ENCODE peak calls at places on chromosomes 12 and 14, in five cellular contexts. One of them, this sample, is unnamed. For H3K4me1, the result is how much of the 10 kb centered on the place peaks cover.

GRCh38 chr12:131281016-131281415 is 327.3 kb downstream of the ADGRD1 start:
- DNase-seq in suprapubic skin: peak
- DNase-seq in left ventricle myocardium inferior: no peak
- DNase-seq in left lung: peak
- DNase-seq in thyroid gland: no peak
- DNase-seq in this sample: no peak

GRCh38 chr14:94062344-94062904 is 18.6 kb downstream of the DDX24 start:
- DNase-seq in suprapubic skin: no peak
- DNase-seq in left ventricle myocardium inferior: no peak
- DNase-seq in left lung: no peak
- DNase-seq in thyroid gland: no peak
- DNase-seq in this sample: no peak

GRCh38 chr12:95674088-95674595 is 116.4 kb downstream of the NTN4 start:
- DNase-seq in suprapubic skin: no peak
- DNase-seq in left ventricle myocardium inferior: no peak
- DNase-seq in left lung: no peak
- DNase-seq in thyroid gland: no peak
- DNase-seq in this sample: no peak

GRCh38 chr12:19800884-19801283 is 361.6 kb downstream of the AEBP2 start:
- DNase-seq in suprapubic skin: no peak
- DNase-seq in left ventricle myocardium inferior: no peak
- DNase-seq in left lung: no peak
- DNase-seq in thyroid gland: no peak
- DNase-seq in this sample: no peak

GRCh38 chr12:93706824-93707223 is 29.6 kb downstream of the CRADD start:
- DNase-seq in suprapubic skin: no peak
- DNase-seq in left ventricle myocardium inferior: no peak
- DNase-seq in left lung: no peak
- DNase-seq in thyroid gland: no peak
- DNase-seq in this sample: no peak

GRCh38 chr14:29710015-29710414 is 217.6 kb downstream of the PRKD1 start:
- DNase-seq in suprapubic skin: no peak
- DNase-seq in left ventricle myocardium inferior: no peak
- DNase-seq in left lung: no peak
- DNase-seq in thyroid gland: no peak
- DNase-seq in this sample: no peak

GRCh38 chr12:49511410-49511809 is 27.4 kb upstream of the KCNH3 start:
- DNase-seq in suprapubic skin: no peak
- DNase-seq in left ventricle myocardium inferior: no peak
- DNase-seq in left lung: no peak
- DNase-seq in thyroid gland: no peak
- DNase-seq in this sample: no peak

GRCh38 chr14:55874785-55875184 is 243.4 kb upstream of the PELI2 start:
- DNase-seq in suprapubic skin: no peak
- DNase-seq in left ventricle myocardium inferior: no peak
- DNase-seq in left lung: no peak
- DNase-seq in thyroid gland: no peak
- DNase-seq in this sample: no peak

GRCh38 chr14:65972891-65973290 is 513.3 kb upstream of the CCDC196 start:
- DNase-seq in suprapubic skin: no peak
- DNase-seq in left ventricle myocardium inferior: no peak
- DNase-seq in left lung: no peak
- DNase-seq in thyroid gland: no peak
- DNase-seq in this sample: no peak

GRCh38 chr12:120814903-120815429 is 89.2 kb downstream of the SPPL3 start:
- DNase-seq in suprapubic skin: no peak
- DNase-seq in left ventricle myocardium inferior: no peak
- DNase-seq in left lung: no peak
- DNase-seq in thyroid gland: no peak
- DNase-seq in this sample: no peak

GRCh38 chr12:47901285-47902093 is 3.3 kb downstream of the VDR start:
- DNase-seq in suprapubic skin: no peak
- DNase-seq in left ventricle myocardium inferior: no peak
- DNase-seq in left lung: no peak
- DNase-seq in thyroid gland: no peak
- DNase-seq in this sample: no peak

GRCh38 chr12:47899466-47899865 is 5.3 kb downstream of the VDR start:
- DNase-seq in suprapubic skin: no peak
- DNase-seq in left ventricle myocardium inferior: no peak
- DNase-seq in left lung: no peak
- DNase-seq in thyroid gland: no peak
- DNase-seq in this sample: no peak

GRCh38 chr12:47900101-47900479 is 4.7 kb downstream of the VDR start:
- DNase-seq in suprapubic skin: no peak
- DNase-seq in left ventricle myocardium inferior: no peak
- DNase-seq in left lung: no peak
- DNase-seq in thyroid gland: no peak
- DNase-seq in this sample: no peak

GRCh38 chr12:47902131-47902639 is 2.6 kb downstream of the VDR start:
- DNase-seq in suprapubic skin: no peak
- DNase-seq in left ventricle myocardium inferior: no peak
- DNase-seq in left lung: no peak
- DNase-seq in thyroid gland: no peak
- DNase-seq in this sample: no peak

DNA sequence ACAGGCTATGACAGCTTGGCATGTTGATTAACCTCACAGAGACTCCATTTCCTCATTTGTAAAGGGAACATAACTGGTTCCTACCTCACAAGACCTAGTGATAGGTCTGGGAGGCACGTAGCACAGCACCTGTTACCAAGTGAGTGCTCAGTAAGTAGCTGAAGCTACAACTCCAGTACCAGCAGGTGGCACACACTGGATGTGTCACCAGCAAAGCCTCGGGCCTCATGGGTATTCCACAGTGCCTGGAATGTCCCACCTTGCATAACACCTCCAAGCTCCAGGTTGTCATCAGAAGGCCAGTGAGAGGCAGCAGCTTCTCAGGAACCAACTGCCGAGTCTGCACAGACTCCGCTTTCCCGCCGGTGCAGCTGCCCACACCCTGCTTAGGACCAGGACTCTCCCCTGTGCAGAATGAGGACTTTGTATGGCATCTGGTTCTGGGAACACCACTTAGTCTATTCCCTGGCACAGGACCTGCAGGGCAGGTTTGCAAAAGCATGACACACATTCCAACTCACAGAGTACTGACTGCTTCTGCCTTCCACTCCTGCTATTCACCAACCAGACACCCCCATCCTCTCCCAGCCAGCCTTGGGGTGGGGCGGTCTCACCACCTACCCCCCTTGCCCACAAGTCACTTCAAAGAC is 4.2 kb downstream of the VDR start:
- DNase-seq in suprapubic skin: no peak
- DNase-seq in left ventricle myocardium inferior: no peak
- DNase-seq in left lung: peak
- DNase-seq in thyroid gland: peak
- DNase-seq in this sample: peak
- TF ChIP-seq CTCF in suprapubic skin: peak
- TF ChIP-seq CTCF in left ventricle myocardium inferior: peak
- TF ChIP-seq CTCF in left lung: no peak
- TF ChIP-seq CTCF in thyroid gland: no peak
- TF ChIP-seq CTCF in this sample: no peak

GRCh38 chr12:8987589-8988205 is 1.6 kb upstream of the KLRG1 start:
- DNase-seq in suprapubic skin: no peak
- DNase-seq in left ventricle myocardium inferior: no peak
- DNase-seq in left lung: no peak
- DNase-seq in thyroid gland: no peak
- DNase-seq in this sample: no peak
- H3K4me1 ChIP-seq in suprapubic skin: under half
- H3K4me1 ChIP-seq in left ventricle myocardium inferior: under half
- H3K4me1 ChIP-seq in left lung: under half
- H3K4me1 ChIP-seq in thyroid gland: under half
- H3K4me1 ChIP-seq in this sample: under half

GRCh38 chr12:122982494-122982850 is 2.0 kb downstream of the ARL6IP4 start:
- DNase-seq in suprapubic skin: peak
- DNase-seq in left ventricle myocardium inferior: no peak
- DNase-seq in left lung: no peak
- DNase-seq in thyroid gland: no peak
- DNase-seq in this sample: no peak
- TF ChIP-seq CTCF in suprapubic skin: no peak
- TF ChIP-seq CTCF in left ventricle myocardium inferior: no peak
- TF ChIP-seq CTCF in left lung: no peak
- TF ChIP-seq CTCF in thyroid gland: no peak
- TF ChIP-seq CTCF in this sample: no peak

GRCh38 chr12:82866227-82866803 is 179.6 kb downstream of the TMTC2 start:
- DNase-seq in suprapubic skin: no peak
- DNase-seq in left ventricle myocardium inferior: no peak
- DNase-seq in left lung: no peak
- DNase-seq in thyroid gland: no peak
- DNase-seq in this sample: no peak

GRCh38 chr12:82870825-82871377 is 184.2 kb downstream of the TMTC2 start:
- DNase-seq in suprapubic skin: no peak
- DNase-seq in left ventricle myocardium inferior: no peak
- DNase-seq in left lung: no peak
- DNase-seq in thyroid gland: no peak
- DNase-seq in this sample: no peak

GRCh38 chr12:82862876-82863649 is 176.4 kb downstream of the TMTC2 start:
- DNase-seq in suprapubic skin: no peak
- DNase-seq in left ventricle myocardium inferior: no peak
- DNase-seq in left lung: no peak
- DNase-seq in thyroid gland: no peak
- DNase-seq in this sample: no peak

GRCh38 chr12:82866946-82867345 is 180.2 kb downstream of the TMTC2 start:
- DNase-seq in suprapubic skin: no peak
- DNase-seq in left ventricle myocardium inferior: no peak
- DNase-seq in left lung: no peak
- DNase-seq in thyroid gland: no peak
- DNase-seq in this sample: no peak

GRCh38 chr12:82867782-82868505 is 181.2 kb downstream of the TMTC2 start:
- DNase-seq in suprapubic skin: no peak
- DNase-seq in left ventricle myocardium inferior: no peak
- DNase-seq in left lung: no peak
- DNase-seq in thyroid gland: no peak
- DNase-seq in this sample: no peak
- H3K4me1 ChIP-seq in suprapubic skin: under half
- H3K4me1 ChIP-seq in left ventricle myocardium inferior: under half
- H3K4me1 ChIP-seq in left lung: under half
- H3K4me1 ChIP-seq in thyroid gland: under half
- H3K4me1 ChIP-seq in this sample: under half

DNA sequence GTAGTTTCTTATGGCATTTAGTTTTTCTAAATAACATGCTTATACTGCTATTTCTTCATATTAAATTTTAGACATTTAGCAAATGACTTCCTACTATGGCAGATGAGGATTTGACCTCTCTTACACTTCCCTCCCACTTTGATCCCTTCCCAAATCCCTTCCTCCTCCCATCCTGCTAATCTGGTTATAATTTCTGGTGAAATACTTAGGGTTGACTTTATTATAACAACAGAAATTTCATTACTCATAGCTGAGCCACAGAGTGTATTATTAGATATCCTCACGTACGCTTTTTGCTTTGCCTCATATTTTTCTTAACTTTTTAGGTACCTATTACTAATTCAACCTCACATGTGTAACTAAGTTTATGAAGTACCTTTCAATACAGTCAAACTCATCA is 94.5 kb downstream of the SLC41A2 start:
- DNase-seq in suprapubic skin: no peak
- DNase-seq in left ventricle myocardium inferior: no peak
- DNase-seq in left lung: no peak
- DNase-seq in thyroid gland: no peak
- DNase-seq in this sample: no peak
- TF ChIP-seq CTCF in suprapubic skin: no peak
- TF ChIP-seq CTCF in left ventricle myocardium inferior: no peak
- TF ChIP-seq CTCF in left lung: no peak
- TF ChIP-seq CTCF in thyroid gland: no peak
- TF ChIP-seq CTCF in this sample: no peak

GRCh38 chr12:116628989-116629388 is 69.8 kb downstream of the MAP1LC3B2 start:
- DNase-seq in suprapubic skin: no peak
- DNase-seq in left ventricle myocardium inferior: no peak
- DNase-seq in left lung: no peak
- DNase-seq in thyroid gland: no peak
- DNase-seq in this sample: no peak
- H3K4me1 ChIP-seq in suprapubic skin: under half
- H3K4me1 ChIP-seq in left ventricle myocardium inferior: under half
- H3K4me1 ChIP-seq in left lung: under half
- H3K4me1 ChIP-seq in thyroid gland: under half
- H3K4me1 ChIP-seq in this sample: under half

GRCh38 chr12:32686340-32686739 is 7.2 kb downstream of the DNM1L start:
- DNase-seq in suprapubic skin: no peak
- DNase-seq in left ventricle myocardium inferior: no peak
- DNase-seq in left lung: no peak
- DNase-seq in thyroid gland: no peak
- DNase-seq in this sample: no peak
- TF ChIP-seq CTCF in suprapubic skin: no peak
- TF ChIP-seq CTCF in left ventricle myocardium inferior: no peak
- TF ChIP-seq CTCF in left lung: no peak
- TF ChIP-seq CTCF in thyroid gland: no peak
- TF ChIP-seq CTCF in this sample: no peak

GRCh38 chr14:96096639-96097610 is 57.8 kb downstream of the C14orf132 start:
- DNase-seq in suprapubic skin: peak
- DNase-seq in left ventricle myocardium inferior: no peak
- DNase-seq in left lung: no peak
- DNase-seq in thyroid gland: no peak
- DNase-seq in this sample: no peak
- H3K4me1 ChIP-seq in suprapubic skin: under half
- H3K4me1 ChIP-seq in left ventricle myocardium inferior: under half
- H3K4me1 ChIP-seq in left lung: under half
- H3K4me1 ChIP-seq in thyroid gland: under half
- H3K4me1 ChIP-seq in this sample: under half

GRCh38 chr12:132761911-132762583 is 415 bp upstream of the ANKLE2 start:
- DNase-seq in suprapubic skin: peak
- DNase-seq in left ventricle myocardium inferior: peak
- DNase-seq in left lung: peak
- DNase-seq in thyroid gland: peak
- DNase-seq in this sample: peak
- TF ChIP-seq CTCF in suprapubic skin: no peak
- TF ChIP-seq CTCF in left ventricle myocardium inferior: peak
- TF ChIP-seq CTCF in left lung: peak
- TF ChIP-seq CTCF in thyroid gland: peak
- TF ChIP-seq CTCF in this sample: no peak